ENCODE peak calls at places on chromosomes 11 and 22, in five cellular contexts. One of them, this sample, is unnamed. For H3K9me3, the result is how much of the 10 kb centered on the place peaks cover.

GRCh38 chr11:12287009-12287373 is 90.4 kb upstream of the PARVA start:
- DNase-seq in lung: peak
- DNase-seq in cardiac muscle cell: no peak
- DNase-seq in DND-41: no peak
- DNase-seq in CD8-positive, alpha-beta T cell: no peak
- DNase-seq in this sample: peak

GRCh38 chr11:122748968-122749687 is 89.2 kb upstream of the CRTAM start:
- DNase-seq in DND-41: peak
- DNase-seq in CD8-positive, alpha-beta T cell: peak
- DNase-seq in cardiac muscle cell: peak
- DNase-seq in lung: peak
- DNase-seq in this sample: peak

GRCh38 chr11:10655227-10655626 is 38.3 kb downstream of the IRAG1 start:
- DNase-seq in CD8-positive, alpha-beta T cell: no peak
- DNase-seq in cardiac muscle cell: no peak
- DNase-seq in DND-41: no peak
- DNase-seq in lung: no peak
- DNase-seq in this sample: no peak

GRCh38 chr22:17121235-17122195 is at the start of gene TMEM121B:
- DNase-seq in lung: no peak
- DNase-seq in CD8-positive, alpha-beta T cell: no peak
- DNase-seq in cardiac muscle cell: peak
- DNase-seq in DND-41: peak
- DNase-seq in this sample: no peak

GRCh38 chr22:20659920-20660319 is 114.0 kb upstream of the SERPIND1 start:
- DNase-seq in cardiac muscle cell: no peak
- DNase-seq in DND-41: no peak
- DNase-seq in lung: no peak
- DNase-seq in CD8-positive, alpha-beta T cell: no peak
- DNase-seq in this sample: no peak

GRCh38 chr11:64447717-64448598 is 89.0 kb downstream of the RPS6KA4 start:
- DNase-seq in DND-41: no peak
- DNase-seq in CD8-positive, alpha-beta T cell: no peak
- DNase-seq in lung: no peak
- DNase-seq in cardiac muscle cell: no peak
- DNase-seq in this sample: no peak

GRCh38 chr11:122816701-122817100 is 21.6 kb upstream of the CRTAM start:
- DNase-seq in DND-41: no peak
- DNase-seq in CD8-positive, alpha-beta T cell: no peak
- DNase-seq in cardiac muscle cell: no peak
- DNase-seq in lung: no peak
- DNase-seq in this sample: no peak

GRCh38 chr22:43625242-43625641 is 186.9 kb downstream of the EFCAB6 start:
- DNase-seq in cardiac muscle cell: no peak
- DNase-seq in CD8-positive, alpha-beta T cell: no peak
- DNase-seq in DND-41: no peak
- DNase-seq in lung: no peak
- DNase-seq in this sample: no peak

GRCh38 chr11:6746086-6746618 is 25.6 kb downstream of the OR2AG2 start:
- DNase-seq in lung: no peak
- DNase-seq in DND-41: peak
- DNase-seq in CD8-positive, alpha-beta T cell: peak
- DNase-seq in cardiac muscle cell: no peak
- DNase-seq in this sample: no peak

GRCh38 chr11:11476499-11476898 is 123.4 kb upstream of the CSNK2A3 start:
- DNase-seq in CD8-positive, alpha-beta T cell: no peak
- DNase-seq in cardiac muscle cell: no peak
- DNase-seq in lung: no peak
- DNase-seq in DND-41: no peak
- DNase-seq in this sample: no peak

GRCh38 chr11:124327775-124328174 is 7.8 kb upstream of the OR8D2 start:
- DNase-seq in DND-41: no peak
- DNase-seq in cardiac muscle cell: no peak
- DNase-seq in CD8-positive, alpha-beta T cell: no peak
- DNase-seq in lung: no peak
- DNase-seq in this sample: no peak

GRCh38 chr11:48029686-48030279 is 49.4 kb downstream of the PTPRJ start:
- DNase-seq in lung: no peak
- DNase-seq in cardiac muscle cell: no peak
- DNase-seq in CD8-positive, alpha-beta T cell: no peak
- DNase-seq in DND-41: no peak
- DNase-seq in this sample: no peak

GRCh38 chr11:1619449-1619848 is 2.5 kb downstream of the KRTAP5-4 start:
- DNase-seq in DND-41: no peak
- DNase-seq in CD8-positive, alpha-beta T cell: no peak
- DNase-seq in lung: no peak
- DNase-seq in cardiac muscle cell: no peak
- DNase-seq in this sample: no peak

GRCh38 chr11:64996710-64997380 is at the start of gene BATF2:
- DNase-seq in cardiac muscle cell: peak
- DNase-seq in DND-41: peak
- DNase-seq in lung: peak
- DNase-seq in CD8-positive, alpha-beta T cell: no peak
- DNase-seq in this sample: no peak

GRCh38 chr11:85941380-85941973 is 86.3 kb downstream of the CCDC83 start:
- DNase-seq in lung: peak
- DNase-seq in DND-41: no peak
- DNase-seq in CD8-positive, alpha-beta T cell: no peak
- DNase-seq in cardiac muscle cell: peak
- DNase-seq in this sample: peak

GRCh38 chr22:30344447-30345200 is 12.1 kb downstream of the SF3A1 start:
- DNase-seq in DND-41: no peak
- DNase-seq in CD8-positive, alpha-beta T cell: no peak
- DNase-seq in lung: no peak
- DNase-seq in cardiac muscle cell: no peak
- DNase-seq in this sample: no peak

GRCh38 chr11:60890696-60891095 is 15.7 kb downstream of the PRPF19 start:
- DNase-seq in lung: no peak
- DNase-seq in DND-41: no peak
- DNase-seq in CD8-positive, alpha-beta T cell: no peak
- DNase-seq in cardiac muscle cell: no peak
- DNase-seq in this sample: no peak

GRCh38 chr22:22666307-22667091 is 22.1 kb downstream of the GGTLC2 start:
- DNase-seq in CD8-positive, alpha-beta T cell: no peak
- DNase-seq in lung: peak
- DNase-seq in DND-41: peak
- DNase-seq in cardiac muscle cell: no peak
- DNase-seq in this sample: no peak

GRCh38 chr11:13098067-13098466 is 89.0 kb downstream of the RASSF10 start:
- DNase-seq in cardiac muscle cell: no peak
- DNase-seq in DND-41: no peak
- DNase-seq in lung: no peak
- DNase-seq in CD8-positive, alpha-beta T cell: no peak
- DNase-seq in this sample: no peak

GRCh38 chr11:108895579-108896480 is 231.0 kb downstream of the DDX10 start:
- DNase-seq in lung: no peak
- DNase-seq in DND-41: no peak
- DNase-seq in cardiac muscle cell: no peak
- DNase-seq in CD8-positive, alpha-beta T cell: no peak
- DNase-seq in this sample: no peak

GRCh38 chr11:129911298-129911697 is 15.9 kb upstream of the NFRKB start:
- DNase-seq in DND-41: no peak
- DNase-seq in cardiac muscle cell: no peak
- DNase-seq in lung: no peak
- DNase-seq in CD8-positive, alpha-beta T cell: no peak
- DNase-seq in this sample: no peak

GRCh38 chr22:41598081-41598480 is 8.4 kb upstream of the PMM1 start:
- DNase-seq in CD8-positive, alpha-beta T cell: no peak
- DNase-seq in lung: no peak
- DNase-seq in DND-41: no peak
- DNase-seq in cardiac muscle cell: no peak
- DNase-seq in this sample: no peak

GRCh38 chr22:17491090-17491489 is 72.2 kb upstream of the SLC25A18 start:
- DNase-seq in cardiac muscle cell: no peak
- DNase-seq in CD8-positive, alpha-beta T cell: no peak
- DNase-seq in DND-41: no peak
- DNase-seq in lung: no peak
- DNase-seq in this sample: no peak

GRCh38 chr22:25822344-25822743 is 80.4 kb downstream of the MYO18B start:
- DNase-seq in cardiac muscle cell: no peak
- DNase-seq in CD8-positive, alpha-beta T cell: no peak
- DNase-seq in DND-41: no peak
- DNase-seq in lung: no peak
- DNase-seq in this sample: no peak

GRCh38 chr11:119218141-119218878 is 12.2 kb downstream of the CBL start:
- DNase-seq in lung: no peak
- DNase-seq in cardiac muscle cell: no peak
- DNase-seq in CD8-positive, alpha-beta T cell: no peak
- DNase-seq in DND-41: no peak
- DNase-seq in this sample: peak

GRCh38 chr11:93054881-93055280 is 85.4 kb downstream of the MTNR1B start:
- DNase-seq in DND-41: no peak
- DNase-seq in lung: no peak
- DNase-seq in CD8-positive, alpha-beta T cell: no peak
- DNase-seq in cardiac muscle cell: no peak
- DNase-seq in this sample: peak

GRCh38 chr11:110712643-110713468 is 619 bp upstream of the ARHGAP20 start:
- DNase-seq in cardiac muscle cell: peak
- DNase-seq in CD8-positive, alpha-beta T cell: no peak
- DNase-seq in lung: peak
- DNase-seq in DND-41: no peak
- DNase-seq in this sample: no peak

GRCh38 chr22:19360300-19360792 is 68.8 kb upstream of the CLTCL1 start:
- DNase-seq in cardiac muscle cell: no peak
- DNase-seq in lung: no peak
- DNase-seq in CD8-positive, alpha-beta T cell: no peak
- DNase-seq in DND-41: no peak
- DNase-seq in this sample: no peak

GRCh38 chr11:12897390-12897789 is 111.7 kb upstream of the RASSF10 start:
- DNase-seq in lung: no peak
- DNase-seq in CD8-positive, alpha-beta T cell: no peak
- DNase-seq in cardiac muscle cell: no peak
- DNase-seq in DND-41: no peak
- DNase-seq in this sample: no peak

GRCh38 chr11:16841481-16841880 is 103.0 kb downstream of the C11orf58 start:
- DNase-seq in DND-41: no peak
- DNase-seq in lung: no peak
- DNase-seq in CD8-positive, alpha-beta T cell: no peak
- DNase-seq in cardiac muscle cell: no peak
- DNase-seq in this sample: no peak

GRCh38 chr11:29962243-29962642 is 54.6 kb downstream of the KCNA4 start:
- DNase-seq in cardiac muscle cell: no peak
- DNase-seq in CD8-positive, alpha-beta T cell: no peak
- DNase-seq in lung: no peak
- DNase-seq in DND-41: no peak
- DNase-seq in this sample: no peak

GRCh38 chr11:29956076-29956556 is 60.7 kb downstream of the KCNA4 start:
- DNase-seq in cardiac muscle cell: no peak
- DNase-seq in CD8-positive, alpha-beta T cell: no peak
- DNase-seq in lung: no peak
- DNase-seq in DND-41: no peak
- DNase-seq in this sample: no peak

GRCh38 chr11:29963068-29963467 is 53.8 kb downstream of the KCNA4 start:
- DNase-seq in DND-41: no peak
- DNase-seq in cardiac muscle cell: no peak
- DNase-seq in CD8-positive, alpha-beta T cell: no peak
- DNase-seq in lung: no peak
- DNase-seq in this sample: no peak

GRCh38 chr11:29957406-29957805 is 59.4 kb downstream of the KCNA4 start:
- DNase-seq in DND-41: no peak
- DNase-seq in cardiac muscle cell: no peak
- DNase-seq in CD8-positive, alpha-beta T cell: no peak
- DNase-seq in lung: no peak
- DNase-seq in this sample: no peak

DNA sequence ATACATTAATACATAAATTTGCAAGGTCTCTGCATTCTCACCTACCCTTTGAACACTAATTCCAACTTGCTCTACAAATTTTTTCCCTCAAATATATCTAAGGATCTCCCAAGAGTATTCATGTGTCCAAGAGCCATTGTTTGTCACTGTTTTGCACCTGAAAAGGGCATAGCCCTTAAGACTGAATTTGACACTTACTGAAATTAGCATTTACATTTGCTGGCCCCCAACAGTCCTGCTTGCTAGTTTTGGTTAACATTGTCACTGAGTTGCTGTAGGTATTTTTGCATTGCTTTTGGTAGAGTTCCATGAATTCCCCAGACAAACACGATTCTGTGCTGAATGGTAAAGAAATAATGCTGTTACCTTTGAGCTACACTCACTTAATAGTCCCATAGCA is 57.3 kb downstream of the KCNA4 start:
- DNase-seq in DND-41: no peak
- DNase-seq in lung: no peak
- DNase-seq in cardiac muscle cell: no peak
- DNase-seq in CD8-positive, alpha-beta T cell: no peak
- DNase-seq in this sample: no peak
- H3K27ac ChIP-seq in DND-41: no peak
- H3K27ac ChIP-seq in lung: no peak
- H3K27ac ChIP-seq in cardiac muscle cell: no peak
- H3K27ac ChIP-seq in CD8-positive, alpha-beta T cell: no peak
- H3K27ac ChIP-seq in this sample: no peak

DNA sequence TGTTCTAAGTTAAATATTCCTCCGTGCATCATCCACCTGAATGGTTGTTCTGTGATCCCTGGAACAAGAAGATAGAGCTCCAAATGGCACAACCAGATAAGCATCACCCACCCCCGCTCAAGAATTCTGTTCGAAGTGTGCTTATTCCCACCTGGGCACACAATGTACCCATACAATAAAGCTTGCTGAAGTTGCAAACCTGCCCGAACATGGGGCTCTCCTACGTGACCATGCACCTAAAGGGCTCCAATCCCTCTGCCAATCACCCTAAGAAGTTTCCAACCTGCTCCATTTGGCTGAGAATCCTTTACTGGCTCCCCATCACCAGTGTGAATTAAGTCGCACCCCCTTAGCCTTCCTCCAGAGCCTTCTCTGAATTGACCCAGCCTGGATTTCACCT is 1157.4 kb downstream of the TBC1D22A start:
- DNase-seq in DND-41: no peak
- DNase-seq in CD8-positive, alpha-beta T cell: no peak
- DNase-seq in cardiac muscle cell: no peak
- DNase-seq in lung: no peak
- DNase-seq in this sample: no peak
- H3K9me3 ChIP-seq in DND-41: under half
- H3K9me3 ChIP-seq in CD8-positive, alpha-beta T cell: under half
- H3K9me3 ChIP-seq in cardiac muscle cell: under half
- H3K9me3 ChIP-seq in lung: under half
- H3K9me3 ChIP-seq in this sample: half or more

GRCh38 chr11:43638717-43639116 is 41.8 kb upstream of the HSD17B12 start:
- DNase-seq in CD8-positive, alpha-beta T cell: no peak
- DNase-seq in lung: no peak
- DNase-seq in cardiac muscle cell: no peak
- DNase-seq in DND-41: no peak
- DNase-seq in this sample: no peak
- TF ChIP-seq CTCF in CD8-positive, alpha-beta T cell: no peak
- TF ChIP-seq CTCF in lung: no peak
- TF ChIP-seq CTCF in cardiac muscle cell: no peak
- TF ChIP-seq CTCF in DND-41: no peak
- TF ChIP-seq CTCF in this sample: no peak

DNA sequence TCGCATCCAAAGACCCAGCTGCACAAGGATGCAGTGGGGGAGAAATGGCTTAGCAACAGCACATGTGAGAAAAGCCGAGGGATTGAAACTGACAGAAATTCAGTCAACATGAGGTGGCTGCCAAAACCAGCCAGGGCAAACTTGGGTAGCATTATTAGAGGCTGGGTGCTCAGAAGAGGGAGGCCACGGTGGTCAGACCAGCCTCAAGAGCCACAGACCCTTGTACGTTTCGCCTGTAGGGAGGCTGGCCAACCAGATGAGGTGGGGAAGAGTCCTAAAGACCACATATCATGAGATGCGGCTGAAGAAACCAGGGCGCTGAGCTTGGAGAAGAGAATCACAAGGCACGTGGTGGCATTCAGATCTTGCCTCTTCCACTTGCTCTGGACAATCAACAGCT is 7.8 kb upstream of the SLC22A8 start:
- DNase-seq in cardiac muscle cell: no peak
- DNase-seq in DND-41: no peak
- DNase-seq in lung: no peak
- DNase-seq in CD8-positive, alpha-beta T cell: no peak
- DNase-seq in this sample: no peak
- H3K27ac ChIP-seq in cardiac muscle cell: no peak
- H3K27ac ChIP-seq in DND-41: no peak
- H3K27ac ChIP-seq in lung: no peak
- H3K27ac ChIP-seq in CD8-positive, alpha-beta T cell: no peak
- H3K27ac ChIP-seq in this sample: no peak

This sample was measured in AG04450.